ENCODE peak calls at places on chromosomes 5 and 9, in nine cellular contexts. A is neuronal stem cell; N is activated naive CD4-positive, alpha-beta T cell treated with anti-CD3 and anti-CD28 coated beads for 36 hours; M is brain microvascular endothelial cell; T is mucosa of gallbladder; K is stimulated activated CD4-positive, alpha-beta T cell treated with anti-CD3 and anti-CD28 coated beads, Interleukin-4, amount 100 ng/mL, for 24 hours; B is activated T-helper 1 cell treated with anti-CD3 and anti-CD28 coated beads, Interleukin-2, amount 50 U/mL, for 16 hours; V is Calu3; Z is fibroblast of lung. D is an unnamed sample.

GRCh38 chr5:126777257-126777973 is 479 bp downstream of the LMNB1 start:
- DNase-seq in V (peak), B (peak), M (peak), A (peak), Z (peak), N (peak), T (peak), K (peak), D (peak)

GRCh38 chr9:89508951-89509607 is 11.2 kb upstream of the SEMA4D start:
- DNase-seq in A (no peak), N (no peak), Z (no peak), M (no peak), T (no peak), K (no peak), V (no peak), B (no peak), D (no peak)

GRCh38 chr9:134724231-134724911 is 82.8 kb downstream of the COL5A1 start:
- DNase-seq in B (no peak), V (no peak), M (peak), Z (peak), A (no peak), K (no peak), N (no peak), T (no peak), D (no peak)

GRCh38 chr5:96785719-96786118 is 22.0 kb downstream of the ERAP1 start:
- DNase-seq in M (no peak), A (no peak), N (no peak), V (no peak), K (no peak), B (no peak), Z (no peak), T (no peak), D (no peak)

GRCh38 chr5:160835818-160836528 is 16.0 kb downstream of the ATP10B start:
- DNase-seq in B (no peak), M (no peak), A (no peak), T (no peak), K (no peak), V (no peak), Z (no peak), N (no peak), D (no peak)

GRCh38 chr5:171806976-171807823 is 21.6 kb downstream of the SMIM23 start:
- DNase-seq in M (no peak), A (no peak), Z (peak), V (no peak), T (no peak), K (no peak), B (no peak), N (no peak), D (no peak)

GRCh38 chr5:118139361-118139760 is 849.0 kb downstream of the DTWD2 start:
- DNase-seq in V (no peak), M (no peak), N (no peak), K (no peak), A (no peak), Z (no peak), T (no peak), B (no peak), D (no peak)

GRCh38 chr5:97245371-97245770 is 62.3 kb upstream of the RIOK2 start:
- DNase-seq in K (no peak), M (no peak), V (no peak), N (no peak), T (no peak), Z (no peak), B (no peak), A (peak), D (no peak)

GRCh38 chr5:73826761-73827450 is 200.9 kb downstream of the ARHGEF28 start:
- DNase-seq in V (no peak), A (no peak), K (no peak), N (no peak), Z (peak), M (peak), T (no peak), B (no peak), D (peak)

GRCh38 chr9:137396227-137396626 is 26.7 kb downstream of the EXD3 start:
- DNase-seq in B (no peak), M (peak), K (no peak), T (no peak), V (no peak), A (no peak), Z (peak), N (no peak), D (peak)

GRCh38 chr5:2196989-2197531 is 314.3 kb upstream of the IRX4 start:
- DNase-seq in A (no peak), N (no peak), B (no peak), M (no peak), Z (no peak), V (no peak), T (no peak), K (no peak), D (no peak)

GRCh38 chr9:128005938-128006337 is 25.1 kb upstream of the EEIG1 start:
- DNase-seq in K (no peak), A (no peak), M (no peak), T (peak), B (no peak), N (peak), V (no peak), Z (no peak), D (no peak)

GRCh38 chr9:120904061-120904998 is 22.3 kb downstream of the TRAF1 start:
- DNase-seq in V (no peak), T (no peak), A (no peak), N (peak), B (no peak), M (no peak), K (peak), Z (no peak), D (no peak)

GRCh38 chr5:168679515-168679920 is 100.3 kb upstream of the PANK3 start:
- DNase-seq in T (peak), A (peak), Z (peak), M (peak), N (peak), K (peak), V (peak), B (peak), D (no peak)

GRCh38 chr9:114421147-114421546 is 33.4 kb upstream of the AKNA start:
- DNase-seq in N (no peak), V (no peak), T (no peak), Z (no peak), B (no peak), M (no peak), K (no peak), A (no peak), D (no peak)

GRCh38 chr5:159877894-159878448 is 38.3 kb upstream of the ADRA1B start:
- DNase-seq in K (no peak), V (no peak), M (no peak), B (no peak), T (peak), N (no peak), A (no peak), Z (no peak), D (no peak)

GRCh38 chr5:21195145-21195544 is 1207.1 kb upstream of the CDH18 start:
- DNase-seq in A (no peak), V (no peak), B (no peak), N (no peak), K (no peak), T (no peak), Z (peak), M (no peak), D (no peak)

D was measured in skeletal muscle cell.